ENCODE peak calls at places on chromosomes 13 and 19, in ten cellular contexts. One of them, this sample, is unnamed.

GRCh38 chr13:106496072-106496997 is 39.1 kb downstream of the EFNB2 start:
- DNase-seq in right cardiac atrium: no peak
- DNase-seq in uterus: peak; percentile 58
- DNase-seq in sigmoid colon: no peak
- DNase-seq in A549: no peak
- DNase-seq in pancreas: no peak
- DNase-seq in fibroblast of the aortic adventitia: no peak
- DNase-seq in esophagus muscularis mucosa: no peak
- DNase-seq in cardiac fibroblast: peak; percentile 14
- DNase-seq in Panc1: no peak
- DNase-seq in this sample: no peak

GRCh38 chr13:60016229-60016628 is 147.5 kb downstream of the DIAPH3 start:
- DNase-seq in uterus: no peak
- DNase-seq in pancreas: no peak
- DNase-seq in cardiac fibroblast: no peak
- DNase-seq in A549: no peak
- DNase-seq in Panc1: no peak
- DNase-seq in fibroblast of the aortic adventitia: no peak
- DNase-seq in sigmoid colon: no peak
- DNase-seq in right cardiac atrium: no peak
- DNase-seq in esophagus muscularis mucosa: no peak
- DNase-seq in this sample: no peak

GRCh38 chr13:34340534-34340933 is 522.6 kb downstream of the RFC3 start:
- DNase-seq in Panc1: no peak
- DNase-seq in cardiac fibroblast: peak; percentile 63
- DNase-seq in A549: no peak
- DNase-seq in fibroblast of the aortic adventitia: peak; percentile 54
- DNase-seq in right cardiac atrium: no peak
- DNase-seq in pancreas: no peak
- DNase-seq in esophagus muscularis mucosa: no peak
- DNase-seq in sigmoid colon: no peak
- DNase-seq in uterus: no peak
- DNase-seq in this sample: no peak

GRCh38 chr13:30021611-30022010 is 171.2 kb upstream of the UBL3 start:
- DNase-seq in fibroblast of the aortic adventitia: peak; percentile 12
- DNase-seq in A549: no peak
- DNase-seq in sigmoid colon: no peak
- DNase-seq in right cardiac atrium: no peak
- DNase-seq in uterus: no peak
- DNase-seq in Panc1: no peak
- DNase-seq in esophagus muscularis mucosa: no peak
- DNase-seq in pancreas: no peak
- DNase-seq in cardiac fibroblast: no peak
- DNase-seq in this sample: no peak

GRCh38 chr13:35881360-35881759 is 249.8 kb downstream of the DCLK1 start:
- DNase-seq in A549: no peak
- DNase-seq in fibroblast of the aortic adventitia: peak; percentile 66
- DNase-seq in right cardiac atrium: no peak
- DNase-seq in Panc1: no peak
- DNase-seq in esophagus muscularis mucosa: no peak
- DNase-seq in uterus: no peak
- DNase-seq in pancreas: no peak
- DNase-seq in sigmoid colon: no peak
- DNase-seq in cardiac fibroblast: peak; percentile 25
- DNase-seq in this sample: no peak

GRCh38 chr13:59880468-59880867 is 283.3 kb downstream of the DIAPH3 start:
- DNase-seq in fibroblast of the aortic adventitia: no peak
- DNase-seq in pancreas: no peak
- DNase-seq in right cardiac atrium: no peak
- DNase-seq in sigmoid colon: no peak
- DNase-seq in uterus: no peak
- DNase-seq in cardiac fibroblast: peak; percentile 51
- DNase-seq in A549: no peak
- DNase-seq in esophagus muscularis mucosa: no peak
- DNase-seq in Panc1: no peak
- DNase-seq in this sample: no peak

GRCh38 chr19:6464070-6464873 is at the start of gene CRB3:
- DNase-seq in A549: peak; percentile 40
- DNase-seq in pancreas: peak; percentile 96
- DNase-seq in right cardiac atrium: no peak
- DNase-seq in Panc1: no peak
- DNase-seq in esophagus muscularis mucosa: no peak
- DNase-seq in cardiac fibroblast: no peak
- DNase-seq in uterus: no peak
- DNase-seq in sigmoid colon: no peak
- DNase-seq in fibroblast of the aortic adventitia: no peak
- DNase-seq in this sample: no peak

GRCh38 chr13:32650705-32651311 is 64.6 kb downstream of the PDS5B start:
- DNase-seq in fibroblast of the aortic adventitia: peak; percentile 79
- DNase-seq in pancreas: peak; percentile 47
- DNase-seq in A549: peak; percentile 10
- DNase-seq in Panc1: no peak
- DNase-seq in sigmoid colon: no peak
- DNase-seq in esophagus muscularis mucosa: no peak
- DNase-seq in uterus: peak; percentile 45
- DNase-seq in cardiac fibroblast: peak; percentile 81
- DNase-seq in right cardiac atrium: peak; percentile 33
- DNase-seq in this sample: peak; percentile 63

GRCh38 chr13:62302341-62302740 is 886.7 kb upstream of the PCDH20 start:
- DNase-seq in sigmoid colon: no peak
- DNase-seq in fibroblast of the aortic adventitia: no peak
- DNase-seq in right cardiac atrium: no peak
- DNase-seq in esophagus muscularis mucosa: no peak
- DNase-seq in cardiac fibroblast: no peak
- DNase-seq in Panc1: no peak
- DNase-seq in uterus: no peak
- DNase-seq in A549: no peak
- DNase-seq in pancreas: no peak
- DNase-seq in this sample: no peak

GRCh38 chr19:37987356-37988332 is 80.6 kb downstream of the SIPA1L3 start:
- DNase-seq in uterus: no peak
- DNase-seq in cardiac fibroblast: no peak
- DNase-seq in fibroblast of the aortic adventitia: no peak
- DNase-seq in A549: no peak
- DNase-seq in Panc1: no peak
- DNase-seq in pancreas: no peak
- DNase-seq in right cardiac atrium: no peak
- DNase-seq in esophagus muscularis mucosa: no peak
- DNase-seq in sigmoid colon: no peak
- DNase-seq in this sample: no peak

GRCh38 chr13:80977168-80977567 is 636.2 kb upstream of the SPRY2 start:
- DNase-seq in right cardiac atrium: no peak
- DNase-seq in fibroblast of the aortic adventitia: no peak
- DNase-seq in uterus: no peak
- DNase-seq in Panc1: no peak
- DNase-seq in sigmoid colon: no peak
- DNase-seq in A549: no peak
- DNase-seq in cardiac fibroblast: no peak
- DNase-seq in pancreas: no peak
- DNase-seq in esophagus muscularis mucosa: no peak
- DNase-seq in this sample: no peak

GRCh38 chr13:78657699-78658629 is 991 bp downstream of the OBI1 start:
- DNase-seq in sigmoid colon: no peak
- DNase-seq in right cardiac atrium: no peak
- DNase-seq in pancreas: no peak
- DNase-seq in Panc1: no peak
- DNase-seq in fibroblast of the aortic adventitia: peak; percentile 16
- DNase-seq in A549: peak; percentile 13
- DNase-seq in uterus: no peak
- DNase-seq in esophagus muscularis mucosa: no peak
- DNase-seq in cardiac fibroblast: peak; percentile 33
- DNase-seq in this sample: no peak

DNA sequence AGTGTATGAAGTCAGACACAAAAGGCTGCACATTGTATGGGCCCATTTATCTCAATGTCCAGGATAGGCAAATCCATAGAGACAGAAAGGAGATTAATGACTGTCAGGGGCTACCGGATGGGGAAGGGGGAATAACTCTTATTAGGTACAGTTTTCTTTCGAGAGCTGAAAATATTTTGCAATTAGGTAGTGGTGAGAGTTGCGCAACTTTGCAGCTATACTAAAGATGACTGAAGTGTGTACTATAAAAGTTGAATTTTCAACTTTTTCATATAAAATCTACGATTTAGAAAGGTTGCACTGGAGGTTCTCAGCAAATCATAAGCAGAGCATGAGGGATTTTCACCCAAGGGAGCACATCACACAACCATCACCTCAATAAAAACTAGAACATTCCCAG is 16.1 kb upstream of the SLC15A1 start:
- DNase-seq in fibroblast of the aortic adventitia: no peak
- DNase-seq in sigmoid colon: no peak
- DNase-seq in uterus: no peak
- DNase-seq in Panc1: no peak
- DNase-seq in right cardiac atrium: no peak
- DNase-seq in A549: no peak
- DNase-seq in cardiac fibroblast: no peak
- DNase-seq in esophagus muscularis mucosa: no peak
- DNase-seq in pancreas: no peak
- DNase-seq in this sample: no peak
- H3K4me3 ChIP-seq in fibroblast of the aortic adventitia: no peak overlapping the region
- H3K4me3 ChIP-seq in sigmoid colon: no peak overlapping the region
- H3K4me3 ChIP-seq in uterus: no peak overlapping the region
- H3K4me3 ChIP-seq in Panc1: no peak overlapping the region
- H3K4me3 ChIP-seq in right cardiac atrium: no peak overlapping the region
- H3K4me3 ChIP-seq in A549: no peak overlapping the region
- H3K4me3 ChIP-seq in cardiac fibroblast: no peak overlapping the region
- H3K4me3 ChIP-seq in esophagus muscularis mucosa: no peak overlapping the region
- H3K4me3 ChIP-seq in pancreas: no peak overlapping the region
- H3K4me3 ChIP-seq in this sample: no peak overlapping the region

GRCh38 chr19:13840751-13841338 is 36.1 kb upstream of the NANOS3 start:
- DNase-seq in pancreas: no peak
- DNase-seq in Panc1: no peak
- DNase-seq in sigmoid colon: no peak
- DNase-seq in uterus: no peak
- DNase-seq in A549: no peak
- DNase-seq in esophagus muscularis mucosa: no peak
- DNase-seq in right cardiac atrium: no peak
- DNase-seq in fibroblast of the aortic adventitia: peak; percentile 33
- DNase-seq in cardiac fibroblast: peak; percentile 55
- DNase-seq in this sample: no peak
- H3K4me3 ChIP-seq in pancreas: peak overlapping the region; percentile 92
- H3K4me3 ChIP-seq in Panc1: peak overlapping the region; percentile 81
- H3K4me3 ChIP-seq in sigmoid colon: peak overlapping the region; percentile 99
- H3K4me3 ChIP-seq in uterus: peak overlapping the region; percentile 56
- H3K4me3 ChIP-seq in A549: peak overlapping the region; percentile 95
- H3K4me3 ChIP-seq in esophagus muscularis mucosa: peak overlapping the region; percentile 85
- H3K4me3 ChIP-seq in right cardiac atrium: peak overlapping the region; percentile 97
- H3K4me3 ChIP-seq in fibroblast of the aortic adventitia: peak overlapping the region; percentile 97
- H3K4me3 ChIP-seq in cardiac fibroblast: peak overlapping the region; percentile 96
- H3K4me3 ChIP-seq in this sample: no peak overlapping the region

DNA sequence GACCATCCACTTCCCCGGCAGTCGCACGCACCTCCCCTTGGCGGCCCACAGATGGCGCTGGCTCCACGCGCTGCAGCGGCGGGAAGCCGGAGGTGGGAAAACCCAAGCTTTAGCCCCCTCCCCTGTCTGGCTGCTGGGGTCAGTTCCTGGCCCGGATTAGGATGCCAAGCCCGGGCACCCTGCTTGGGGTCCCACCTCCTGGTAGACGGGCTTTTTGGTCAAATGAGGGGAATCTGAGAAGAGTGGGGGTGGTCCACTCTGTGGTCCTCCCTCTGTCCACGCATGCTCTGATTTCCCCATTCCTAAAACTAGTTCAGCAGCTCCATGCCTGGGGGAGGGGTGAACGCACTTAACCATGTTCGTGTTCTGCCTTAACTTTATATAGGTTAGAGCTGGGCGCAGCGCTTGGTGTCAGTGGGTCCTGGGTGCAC is 8.1 kb upstream of the ADGRE2 start:
- DNase-seq in sigmoid colon: no peak
- DNase-seq in A549: peak; percentile 25
- DNase-seq in right cardiac atrium: no peak
- DNase-seq in uterus: no peak
- DNase-seq in esophagus muscularis mucosa: peak; percentile 83
- DNase-seq in Panc1: no peak
- DNase-seq in cardiac fibroblast: no peak
- DNase-seq in fibroblast of the aortic adventitia: no peak
- DNase-seq in pancreas: no peak
- DNase-seq in this sample: no peak
- H3K4me3 ChIP-seq in sigmoid colon: no peak overlapping the region
- H3K4me3 ChIP-seq in A549: no peak overlapping the region
- H3K4me3 ChIP-seq in right cardiac atrium: no peak overlapping the region
- H3K4me3 ChIP-seq in uterus: no peak overlapping the region
- H3K4me3 ChIP-seq in esophagus muscularis mucosa: no peak overlapping the region
- H3K4me3 ChIP-seq in Panc1: peak overlapping the region; percentile 4
- H3K4me3 ChIP-seq in cardiac fibroblast: no peak overlapping the region
- H3K4me3 ChIP-seq in fibroblast of the aortic adventitia: no peak overlapping the region
- H3K4me3 ChIP-seq in pancreas: no peak overlapping the region
- H3K4me3 ChIP-seq in this sample: no peak overlapping the region

DNA sequence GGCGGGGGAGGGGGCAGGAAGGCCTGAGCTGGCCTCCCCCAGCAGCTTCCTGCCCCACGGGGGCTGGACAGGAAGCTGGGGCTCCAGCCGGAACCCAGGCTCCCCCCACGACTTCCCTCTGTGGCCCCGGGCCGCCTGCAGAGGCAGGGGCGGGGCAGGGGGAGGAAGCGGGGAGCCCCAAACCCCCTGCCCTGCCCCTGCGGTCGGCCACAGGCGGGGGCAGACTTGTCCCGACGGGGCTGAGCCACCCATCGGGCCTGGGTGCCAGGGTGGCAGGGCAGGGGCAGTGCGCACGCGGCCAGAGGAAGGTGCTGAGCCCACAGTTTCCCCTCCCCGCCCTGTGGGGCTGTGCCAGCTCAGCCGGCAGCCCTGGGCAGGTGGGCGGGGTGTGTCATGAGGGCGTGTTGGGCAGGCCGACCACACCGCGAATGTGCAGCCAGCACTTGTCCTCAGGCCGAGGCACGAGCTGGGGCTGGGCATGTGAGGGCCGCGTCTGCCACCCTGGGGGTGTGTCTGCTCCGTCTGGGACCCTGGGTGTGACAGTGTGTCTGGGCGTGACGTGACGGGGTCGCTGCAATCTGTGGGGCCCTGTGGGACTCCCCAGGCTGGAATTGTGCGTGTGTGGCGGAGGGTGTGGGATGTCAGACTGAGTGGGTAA is 17.7 kb downstream of the CCDC97 start:
- DNase-seq in esophagus muscularis mucosa: no peak
- DNase-seq in A549: no peak
- DNase-seq in pancreas: peak; percentile 80
- DNase-seq in right cardiac atrium: peak; percentile 77
- DNase-seq in Panc1: no peak
- DNase-seq in sigmoid colon: no peak
- DNase-seq in cardiac fibroblast: peak; percentile 32
- DNase-seq in fibroblast of the aortic adventitia: no peak
- DNase-seq in uterus: peak; percentile 51
- DNase-seq in this sample: no peak
- H3K4me3 ChIP-seq in esophagus muscularis mucosa: peak overlapping the region; percentile 13
- H3K4me3 ChIP-seq in A549: no peak overlapping the region
- H3K4me3 ChIP-seq in pancreas: peak overlapping the region; percentile 48
- H3K4me3 ChIP-seq in right cardiac atrium: no peak overlapping the region
- H3K4me3 ChIP-seq in Panc1: no peak overlapping the region
- H3K4me3 ChIP-seq in sigmoid colon: peak overlapping the region; percentile 5
- H3K4me3 ChIP-seq in cardiac fibroblast: no peak overlapping the region
- H3K4me3 ChIP-seq in fibroblast of the aortic adventitia: no peak overlapping the region
- H3K4me3 ChIP-seq in uterus: no peak overlapping the region
- H3K4me3 ChIP-seq in this sample: no peak overlapping the region